ENCODE peak calls at places on chromosomes 16 and 17, in seven cellular contexts. W is A549, G is Peyer's patch, O is tibial nerve, V is adrenal gland, C is thyroid gland, N is vagina. F is an unnamed sample.

GRCh38 chr17:63950940-63951907 is 19.1 kb upstream of the CD79B start:
- DNase-seq in N (no peak), G (peak; percentile 89), W (peak; percentile 59), O (no peak), C (peak; percentile 73), V (no peak), F (no peak)

GRCh38 chr17:12673788-12674187 is 8.1 kb downstream of the MYOCD start:
- DNase-seq in N (no peak), O (no peak), G (no peak), W (no peak), V (no peak), C (no peak), F (no peak)

GRCh38 chr17:18093616-18094408 is 6.1 kb downstream of the DRG2 start:
- DNase-seq in N (no peak), C (peak; percentile 35), W (peak; percentile 77), V (peak; percentile 91), G (no peak), O (no peak), F (no peak)

GRCh38 chr16:727291-727977 is 528 bp downstream of the HAGHL start:
- DNase-seq in C (no peak), G (peak; percentile 78), N (no peak), O (no peak), W (no peak), V (no peak), F (no peak)

GRCh38 chr16:22751685-22752084 is 62.3 kb upstream of the HS3ST2 start:
- DNase-seq in O (no peak), W (no peak), C (no peak), G (no peak), N (no peak), V (no peak), F (no peak)

GRCh38 chr17:80678621-80679020 is 134.0 kb downstream of the RPTOR start:
- DNase-seq in G (no peak), V (peak; percentile 72), W (no peak), N (no peak), O (no peak), C (no peak), F (no peak)

GRCh38 chr16:88938119-88938932 is 38.7 kb downstream of the CBFA2T3 start:
- DNase-seq in O (no peak), N (no peak), C (no peak), W (no peak), V (no peak), G (no peak), F (no peak)

GRCh38 chr16:27486344-27486743 is 63.4 kb downstream of the GTF3C1 start:
- DNase-seq in O (no peak), C (no peak), N (no peak), V (no peak), W (no peak), G (no peak), F (no peak)

GRCh38 chr16:17295948-17296347 is 174.8 kb downstream of the XYLT1 start:
- DNase-seq in V (peak; percentile 53), W (no peak), C (no peak), O (no peak), N (no peak), G (no peak), F (no peak)

GRCh38 chr16:89350701-89351380 is 133.3 kb downstream of the ZNF778 start:
- DNase-seq in W (no peak), N (no peak), G (no peak), O (no peak), V (no peak), C (no peak), F (no peak)

GRCh38 chr16:21302454-21302853 is 24.4 kb upstream of the CRYM start:
- DNase-seq in C (no peak), W (no peak), G (no peak), O (no peak), N (no peak), V (no peak), F (no peak)

GRCh38 chr16:50247906-50248608 is 18.3 kb upstream of the ADCY7 start:
- DNase-seq in O (no peak), C (no peak), G (no peak), W (no peak), N (no peak), V (no peak), F (no peak)

GRCh38 chr17:68290955-68291835 is at the start of the genes ARSG and SLC16A6:
- DNase-seq in W (peak; percentile 65), V (peak; percentile 65), C (peak; percentile 75), O (peak; percentile 23), N (no peak), G (peak; percentile 87), F (peak; percentile 87)

GRCh38 chr17:47776330-47777197 is 43.5 kb downstream of the TBX21 start:
- DNase-seq in N (no peak), G (peak; percentile 63), O (no peak), W (peak; percentile 71), V (peak; percentile 42), C (peak; percentile 4), F (no peak)

GRCh38 chr16:56632160-56632847 is at the start of gene MT1M:
- DNase-seq in N (no peak), V (peak; percentile 62), O (no peak), G (no peak), C (peak; percentile 74), W (no peak), F (peak; percentile 95)

GRCh38 chr17:63534078-63534570 is 11.0 kb downstream of the KCNH6 start:
- DNase-seq in C (no peak), W (no peak), O (no peak), G (no peak), V (no peak), N (no peak), F (no peak)

GRCh38 chr16:54545890-54546476 is 259.4 kb upstream of the IRX3 start:
- DNase-seq in G (no peak), W (no peak), V (no peak), N (no peak), O (no peak), C (no peak), F (no peak)

GRCh38 chr17:2508035-2508434 is 3.7 kb downstream of the METTL16 start:
- DNase-seq in O (no peak), V (no peak), G (no peak), N (no peak), C (no peak), W (no peak), F (no peak)

DNA sequence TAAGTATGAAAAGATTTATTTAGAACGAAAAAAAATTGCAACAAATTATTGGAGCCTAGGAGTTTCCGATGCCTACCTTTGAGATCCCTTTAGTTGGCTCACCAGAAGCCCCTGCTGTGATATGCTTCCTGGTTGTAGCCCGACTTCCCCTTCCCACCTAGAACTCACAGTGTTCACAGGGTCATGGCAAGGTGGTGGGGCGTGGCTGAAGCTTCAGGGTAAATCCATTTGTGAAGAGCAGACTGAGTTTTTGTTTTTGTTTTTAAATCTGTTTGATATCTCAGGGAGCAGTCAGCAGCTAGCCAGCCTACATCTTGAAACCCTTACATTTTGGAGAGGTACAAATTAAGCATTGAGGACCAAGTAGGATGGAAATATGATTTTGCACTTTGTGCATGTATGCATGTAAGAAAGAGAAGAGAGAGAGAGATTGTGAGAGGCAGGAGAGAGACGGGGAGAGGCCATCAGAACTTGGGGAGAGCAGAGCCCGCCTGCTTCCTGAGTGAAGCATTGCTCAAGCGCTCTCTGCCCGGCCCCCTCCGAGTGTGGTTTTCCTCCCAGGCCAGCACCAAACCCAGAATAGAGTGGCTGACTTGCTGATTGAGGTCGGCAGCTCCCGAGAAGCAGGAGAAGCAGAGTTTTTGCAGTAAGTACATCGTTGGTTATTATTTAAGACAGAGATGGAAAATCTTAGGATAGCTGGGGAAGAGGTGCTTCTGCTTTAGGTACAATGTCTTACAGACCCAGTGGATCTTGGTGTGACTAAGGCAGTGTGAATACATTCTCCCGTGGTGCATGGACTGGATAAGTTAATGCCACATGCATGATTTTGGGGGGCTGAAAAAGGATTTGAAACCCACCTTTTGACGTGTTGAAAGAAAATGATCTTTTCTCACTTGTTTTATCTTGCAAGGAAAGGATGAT is 64.2 kb downstream of the SPECC1 start:
- DNase-seq in V (peak; percentile 49), O (peak; percentile 53), N (no peak), C (peak; percentile 8), G (peak; percentile 71), W (no peak), F (peak; percentile 60)
- H3K4me3 ChIP-seq in V (peak overlapping the region; percentile 35), O (peak overlapping the region; percentile 15), N (peak overlapping the region; percentile 16), C (no peak overlapping the region), G (no peak overlapping the region), W (no peak overlapping the region), F (no peak overlapping the region)

DNA sequence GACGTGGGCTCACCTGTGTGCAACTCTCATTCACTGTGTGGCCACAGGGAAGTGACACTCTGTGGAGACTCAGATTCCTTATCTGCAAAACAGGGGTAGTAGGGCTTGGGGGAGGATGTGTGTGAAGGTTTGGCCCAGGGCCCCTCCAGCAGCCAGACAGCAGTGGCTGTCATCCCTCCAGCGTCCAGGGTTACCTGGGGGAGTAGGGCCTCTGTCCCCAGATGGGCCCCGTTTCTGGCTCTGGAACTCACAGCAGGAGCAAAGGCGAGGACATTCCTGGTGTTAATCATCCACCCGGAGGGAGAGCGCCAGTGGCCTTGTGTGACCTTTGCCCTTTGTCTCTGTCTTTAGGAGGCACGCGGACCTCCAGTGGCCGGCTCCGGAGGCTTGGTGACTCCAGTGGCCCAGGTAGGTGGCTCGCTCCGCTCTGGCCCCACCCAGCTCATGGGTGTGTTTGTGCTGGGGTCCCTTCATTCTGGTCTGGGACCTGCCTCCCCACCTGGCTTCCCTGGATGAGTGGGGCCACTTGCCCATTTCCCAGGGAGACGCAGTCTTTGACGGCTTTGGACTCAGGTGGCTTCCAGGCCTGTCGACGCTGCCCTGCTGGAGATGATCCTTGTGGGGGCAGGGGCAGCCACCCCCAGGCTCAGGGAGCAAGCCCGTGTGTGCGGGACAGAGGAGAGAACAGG is 166.2 kb downstream of the SEC14L1 start:
- DNase-seq in O (no peak), W (peak; percentile 60), G (peak; percentile 83), V (no peak), N (no peak), C (no peak), F (no peak)
- TF ChIP-seq POLR2A in O (no peak), W (no peak), G (no peak), V (no peak), N (no peak), C (no peak), F (no peak)

DNA sequence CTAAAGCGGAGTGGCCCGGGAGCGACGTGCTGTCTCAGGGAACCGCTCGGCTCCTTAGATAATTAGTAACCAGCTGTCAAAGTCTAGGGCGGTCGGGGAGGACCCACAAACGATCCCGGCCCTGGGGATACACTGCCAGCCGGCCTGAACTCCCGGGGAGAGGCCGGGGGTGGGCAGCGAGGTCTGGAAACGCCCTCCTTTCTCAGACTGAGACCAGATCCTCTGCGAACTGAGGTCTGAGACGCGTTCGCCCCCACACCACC is 1.3 kb downstream of the HNF1B start:
- DNase-seq in V (no peak), O (no peak), N (no peak), C (no peak), W (peak; percentile 88), G (peak; percentile 80), F (no peak)
- H3K4me3 ChIP-seq in V (peak overlapping the region; percentile 26), O (peak overlapping the region; percentile 4), N (no peak overlapping the region), C (no peak overlapping the region), W (peak overlapping the region; percentile 67), G (peak overlapping the region; percentile 26), F (no peak overlapping the region)

DNA sequence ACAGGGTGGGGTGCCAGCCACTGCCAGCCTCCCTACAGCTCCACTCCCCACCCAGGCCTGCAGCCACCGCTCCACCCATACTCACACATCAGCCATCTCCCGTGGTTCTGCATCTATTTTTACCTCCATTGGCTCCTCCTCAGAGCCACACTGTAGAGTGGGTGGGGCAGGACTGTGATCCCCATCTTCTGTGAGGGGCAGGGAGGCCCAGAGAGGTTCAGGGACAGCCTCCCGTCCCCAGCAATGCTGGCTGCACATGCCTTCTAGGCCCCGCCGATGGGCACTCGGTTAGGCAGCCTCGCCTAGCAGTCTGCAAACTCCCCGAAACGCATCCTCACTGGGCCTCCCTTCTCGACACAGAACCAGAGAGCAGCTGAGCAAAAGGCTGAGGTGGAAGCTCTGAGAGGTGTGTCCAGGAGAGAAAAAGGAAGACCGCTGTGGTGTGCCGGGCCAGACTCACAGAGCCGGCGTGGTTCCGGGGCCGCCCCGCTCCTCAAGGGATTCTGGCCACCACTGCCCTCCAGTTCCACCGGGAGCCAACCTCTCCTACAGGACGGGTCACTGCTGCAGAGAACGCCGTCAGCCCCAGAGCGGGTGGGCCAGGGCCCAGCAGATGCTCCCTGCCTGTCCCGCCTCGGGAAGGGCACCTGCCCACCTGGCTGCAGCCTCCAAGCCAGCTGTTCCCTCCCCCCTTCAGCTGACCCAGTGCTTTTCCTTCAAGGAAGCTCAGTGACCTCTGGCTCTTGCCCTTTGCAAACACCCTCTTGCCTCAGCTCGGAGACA is 71.8 kb downstream of the ABR start:
- DNase-seq in V (no peak), W (no peak), N (peak; percentile 87), C (no peak), G (peak; percentile 61), O (no peak), F (no peak)
- TF ChIP-seq POLR2A in V (no peak), W (no peak), N (no peak), C (no peak), G (peak; percentile 47), O (no peak), F (no peak)

F was measured in lower leg skin.